ENCODE peak calls at places on chromosomes 16 and 17, in four cellular contexts. T is SK-N-MC, Q is cardiac muscle cell, I is fibroblast of gingiva. K is an unnamed sample.

GRCh38 chr16:14148016-14148415 is 76.9 kb downstream of the MRTFB start:
- DNase-seq in I (no peak), T (no peak), Q (no peak), K (no peak)

GRCh38 chr16:67234180-67234597 is 7.3 kb downstream of the TMEM208 start:
- DNase-seq in Q (no peak), I (no peak), T (no peak), K (no peak)

GRCh38 chr17:30345527-30346075 is 11.7 kb upstream of the TMIGD1 start:
- DNase-seq in Q (peak), T (no peak), I (no peak), K (no peak)

GRCh38 chr16:9257843-9258242 is 166.4 kb downstream of the HAPSTR1 start:
- DNase-seq in Q (no peak), I (no peak), T (no peak), K (no peak)

GRCh38 chr17:40290629-40291296 is 3.1 kb downstream of the CDC6 start:
- DNase-seq in T (no peak), I (peak), Q (peak), K (peak)

GRCh38 chr17:6677158-6677831 is 25.7 kb downstream of the C17orf100 start:
- DNase-seq in I (no peak), T (no peak), Q (peak), K (no peak)

GRCh38 chr17:35345445-35345925 is 27.9 kb downstream of the SLFN11 start:
- DNase-seq in Q (peak), I (no peak), T (no peak), K (no peak)

GRCh38 chr16:27698266-27698665 is 148.3 kb downstream of the KATNIP start:
- DNase-seq in Q (no peak), I (no peak), T (no peak), K (no peak)

GRCh38 chr16:48365601-48366164 is 19.5 kb downstream of the SIAH1 start:
- DNase-seq in Q (peak), I (peak), T (no peak), K (peak)

GRCh38 chr16:10090816-10091215 is 91.4 kb downstream of the GRIN2A start:
- DNase-seq in Q (no peak), I (peak), T (no peak), K (no peak)

GRCh38 chr16:4244881-4245280 is 3.0 kb upstream of the SRL start:
- DNase-seq in I (no peak), Q (no peak), T (no peak), K (no peak)

GRCh38 chr17:50347087-50347893 is 1.4 kb downstream of the XYLT2 start:
- DNase-seq in T (no peak), I (no peak), Q (peak), K (no peak)

GRCh38 chr17:50102164-50102991 is 7.2 kb downstream of the PDK2 start:
- DNase-seq in I (peak), Q (no peak), T (no peak), K (no peak)

GRCh38 chr16:75617121-75617520 is 6.0 kb downstream of the ADAT1 start:
- DNase-seq in T (no peak), Q (no peak), I (no peak), K (no peak)

GRCh38 chr17:82900741-82901140 is 60.9 kb upstream of the ZNF750 start:
- DNase-seq in T (no peak), I (no peak), Q (no peak), K (no peak)